ENCODE peak calls at places on chromosomes 2 and 18, in eight cellular contexts. K, V, B, R, J, I, T and X are unnamed samples.

GRCh38 chr2:230687498-230687897 is 25.1 kb upstream of the CAB39 start:
- DNase-seq in K (peak), V (peak), B (no peak), R (no peak), J (no peak), I (no peak), T (no peak), X (peak)

GRCh38 chr2:200305797-200306718 is at the start of gene SPATS2L:
- DNase-seq in K (peak), V (peak), B (peak), R (peak), J (no peak), I (peak), T (peak), X (peak)

GRCh38 chr2:156329922-156330726 is 2.4 kb downstream of the NR4A2 start:
- DNase-seq in K (no peak), V (no peak), B (no peak), R (no peak), J (no peak), I (no peak), T (no peak), X (no peak)

GRCh38 chr18:41226186-41226585 is 728.8 kb upstream of the PIK3C3 start:
- DNase-seq in K (no peak), V (peak), B (no peak), R (no peak), J (peak), I (no peak), T (no peak), X (no peak)

GRCh38 chr2:71473346-71474035 is 20.1 kb downstream of the DYSF start:
- DNase-seq in K (no peak), V (peak), B (no peak), R (no peak), J (no peak), I (no peak), T (no peak), X (no peak)

GRCh38 chr18:41391616-41392610 is 563.1 kb upstream of the PIK3C3 start:
- DNase-seq in K (peak), V (peak), B (peak), R (no peak), J (no peak), I (no peak), T (no peak), X (no peak)

GRCh38 chr2:160409480-160409879 is 84.1 kb downstream of the RBMS1 start:
- DNase-seq in K (no peak), V (no peak), B (no peak), R (no peak), J (no peak), I (no peak), T (no peak), X (no peak)

GRCh38 chr2:70643715-70644114 is 90.1 kb upstream of the TGFA start:
- DNase-seq in K (peak), V (no peak), B (peak), R (no peak), J (no peak), I (no peak), T (no peak), X (peak)

GRCh38 chr18:58140366-58141325 is 96.6 kb downstream of the NEDD4L start:
- DNase-seq in K (peak), V (no peak), B (no peak), R (no peak), J (no peak), I (no peak), T (no peak), X (no peak)

GRCh38 chr2:240149943-240150784 is 9.7 kb upstream of the OTOS start:
- DNase-seq in K (peak), V (peak), B (peak), R (no peak), J (no peak), I (no peak), T (peak), X (peak)

GRCh38 chr2:48651127-48651526 is 33.5 kb downstream of the GTF2A1L start:
- DNase-seq in K (no peak), V (peak), B (no peak), R (no peak), J (no peak), I (no peak), T (no peak), X (no peak)

GRCh38 chr18:42192251-42193248 is 237.5 kb downstream of the PIK3C3 start:
- DNase-seq in K (peak), V (peak), B (no peak), R (no peak), J (no peak), I (no peak), T (no peak), X (no peak)